ENCODE peak calls at places on chromosomes 3 and 15, in five cellular contexts. S is GM12878, J is HepG2, M is A549, F is K562. A is an unnamed sample.
A peak's percentile ranks its signal among the peaks of the same experiment; 100 is the strongest.

GRCh38 chr15:56095406-56095805 is 102.0 kb upstream of the NEDD4 start:
- DNase-seq in J (no peak), F (no peak), M (no peak), S (no peak), A (no peak)

GRCh38 chr3:72887378-72887722 is 496 bp upstream of the GXYLT2 start:
- DNase-seq in F (no peak), S (no peak), J (no peak), M (no peak), A (no peak)

GRCh38 chr15:63856711-63857458 is 23.1 kb upstream of the HERC1 start:
- DNase-seq in F (no peak), S (no peak), J (no peak), M (no peak), A (no peak)

GRCh38 chr15:40306908-40307307 is 827 bp downstream of the PLCB2 start:
- DNase-seq in S (no peak), J (no peak), M (no peak), F (no peak), A (no peak)

GRCh38 chr15:35603298-35603697 is 57.3 kb upstream of the DPH6 start:
- DNase-seq in F (no peak), S (peak; percentile 25), J (no peak), M (no peak), A (no peak)

GRCh38 chr3:81876826-81877225 is 115.4 kb upstream of the GBE1 start:
- DNase-seq in F (no peak), J (no peak), M (no peak), S (no peak), A (no peak)

GRCh38 chr15:62494144-62494543 is 329.1 kb upstream of the C2CD4B start:
- DNase-seq in S (no peak), M (no peak), F (no peak), J (no peak), A (no peak)

GRCh38 chr15:49589030-49589429 is 31.6 kb downstream of the FAM227B start:
- DNase-seq in J (no peak), M (no peak), F (no peak), S (no peak), A (no peak)

GRCh38 chr15:59814409-59814808 is 125.3 kb upstream of the BNIP2 start:
- DNase-seq in M (no peak), J (no peak), S (no peak), F (no peak), A (no peak)

GRCh38 chr3:46882377-46883015 is 5.0 kb downstream of the PTH1R start:
- DNase-seq in M (peak; percentile 16), J (no peak), S (no peak), F (peak; percentile 56), A (peak; percentile 66)

GRCh38 chr15:41022487-41023090 is 69.3 kb downstream of the CHAC1 start:
- DNase-seq in S (peak; percentile 21), M (peak; percentile 51), J (peak; percentile 28), F (peak; percentile 43), A (peak; percentile 71)

GRCh38 chr3:195565716-195566115 is 18.0 kb downstream of the APOD start:
- DNase-seq in F (no peak), J (no peak), M (no peak), S (no peak), A (no peak)

GRCh38 chr3:77539677-77540076 is 499.8 kb downstream of the ROBO2 start:
- DNase-seq in M (no peak), F (no peak), S (no peak), J (peak; percentile 16), A (no peak)

GRCh38 chr3:43086460-43087165 is 19.3 kb downstream of the POMGNT2 start:
- DNase-seq in S (no peak), F (no peak), J (no peak), M (no peak), A (no peak)

GRCh38 chr3:97687734-97688133 is 76.8 kb upstream of the ARL6 start:
- DNase-seq in S (no peak), M (no peak), J (no peak), F (no peak), A (peak; percentile 75)

GRCh38 chr3:144821583-144821982 is 850.0 kb downstream of the DIPK2A start:
- DNase-seq in S (no peak), M (no peak), F (no peak), J (no peak), A (no peak)

GRCh38 chr3:192409203-192409837 is 318.0 kb downstream of the FGF12 start:
- DNase-seq in F (no peak), M (peak; percentile 43), J (no peak), S (no peak), A (peak; percentile 72)

GRCh38 chr3:50953825-50954224 is 279.1 kb downstream of the DOCK3 start:
- DNase-seq in M (no peak), S (no peak), J (no peak), F (no peak), A (no peak)

DNA sequence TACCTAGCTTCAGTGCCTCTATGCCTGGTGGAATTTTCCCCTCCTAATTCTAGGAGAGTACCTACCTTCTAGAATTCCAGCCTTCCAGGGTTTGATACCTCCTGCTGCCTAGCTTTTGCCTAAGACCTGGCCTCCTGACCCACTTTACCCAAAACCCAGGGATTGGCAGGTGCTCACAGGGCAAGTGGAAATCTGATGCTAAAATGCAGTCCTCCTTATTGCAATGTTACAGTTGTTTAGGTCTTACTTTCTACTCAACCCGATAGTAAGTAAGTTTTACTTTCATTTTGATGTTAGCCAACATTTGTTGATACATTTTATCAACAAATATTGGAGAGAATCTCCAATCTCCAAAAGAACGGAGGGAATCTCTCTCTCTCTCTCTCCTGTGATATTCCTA is 275.9 kb downstream of the DOCK3 start:
- DNase-seq in S (no peak), J (no peak), F (no peak), M (no peak), A (no peak)
- H3K4me2 ChIP-seq in S (peak overlapping the region; percentile 68), J (no peak overlapping the region), F (no peak overlapping the region), M (peak overlapping the region; percentile 47), A (no peak overlapping the region)

GRCh38 chr3:188529228-188529627 is 375.3 kb downstream of the LPP start:
- DNase-seq in F (no peak), S (no peak), M (no peak), J (no peak), A (no peak)
- TF ChIP-seq JUNB in F (no peak), S (no peak), M (no peak), J (no peak), A (no peak)

DNA sequence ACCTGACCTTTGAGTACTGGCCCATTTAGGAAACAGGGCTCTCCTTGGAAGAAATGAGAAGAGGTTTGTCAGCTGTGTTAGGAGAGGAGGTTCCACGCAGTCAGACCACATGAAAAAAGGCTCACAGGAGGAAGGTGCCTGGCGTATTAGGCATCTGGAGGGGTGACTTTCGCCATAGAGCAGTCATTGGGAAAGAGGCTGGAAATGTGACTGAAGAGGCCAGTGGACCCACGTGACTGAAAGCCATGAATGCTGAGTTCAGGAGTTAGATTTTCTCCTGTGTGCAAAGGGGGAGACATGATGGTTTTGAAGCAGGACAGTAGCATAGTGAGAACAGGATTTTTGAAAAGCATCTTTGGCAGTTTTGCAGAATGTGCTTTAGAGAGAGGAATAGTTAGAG is 29.7 kb upstream of the RNF7 start:
- DNase-seq in J (no peak), S (no peak), F (no peak), M (no peak), A (no peak)
- H3K4me2 ChIP-seq in J (no peak overlapping the region), S (no peak overlapping the region), F (no peak overlapping the region), M (no peak overlapping the region), A (no peak overlapping the region)

DNA sequence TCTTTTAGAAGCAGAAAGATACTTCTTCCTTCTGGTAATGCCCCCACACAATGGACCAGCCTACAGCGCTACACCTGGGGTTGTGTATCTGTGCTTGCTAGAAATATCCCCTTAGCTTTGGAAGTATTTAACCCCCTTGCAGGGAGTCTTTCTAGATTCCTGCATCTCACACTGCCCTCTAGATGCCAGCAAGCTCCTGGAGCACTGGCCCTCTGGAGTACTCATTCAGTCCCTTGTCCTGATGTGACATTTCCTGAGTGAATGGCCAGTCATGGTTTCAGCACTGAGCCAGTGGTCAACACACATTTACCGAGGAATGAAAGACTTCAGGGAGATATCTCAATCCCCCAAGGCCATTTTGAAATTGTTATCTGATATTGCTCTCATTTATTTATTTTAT is 30.5 kb upstream of the RBP2 start:
- DNase-seq in S (no peak), M (no peak), F (no peak), J (peak; percentile 9), A (peak; percentile 38)
- TF ChIP-seq JUNB in S (no peak), M (no peak), F (no peak), J (no peak), A (no peak)

DNA sequence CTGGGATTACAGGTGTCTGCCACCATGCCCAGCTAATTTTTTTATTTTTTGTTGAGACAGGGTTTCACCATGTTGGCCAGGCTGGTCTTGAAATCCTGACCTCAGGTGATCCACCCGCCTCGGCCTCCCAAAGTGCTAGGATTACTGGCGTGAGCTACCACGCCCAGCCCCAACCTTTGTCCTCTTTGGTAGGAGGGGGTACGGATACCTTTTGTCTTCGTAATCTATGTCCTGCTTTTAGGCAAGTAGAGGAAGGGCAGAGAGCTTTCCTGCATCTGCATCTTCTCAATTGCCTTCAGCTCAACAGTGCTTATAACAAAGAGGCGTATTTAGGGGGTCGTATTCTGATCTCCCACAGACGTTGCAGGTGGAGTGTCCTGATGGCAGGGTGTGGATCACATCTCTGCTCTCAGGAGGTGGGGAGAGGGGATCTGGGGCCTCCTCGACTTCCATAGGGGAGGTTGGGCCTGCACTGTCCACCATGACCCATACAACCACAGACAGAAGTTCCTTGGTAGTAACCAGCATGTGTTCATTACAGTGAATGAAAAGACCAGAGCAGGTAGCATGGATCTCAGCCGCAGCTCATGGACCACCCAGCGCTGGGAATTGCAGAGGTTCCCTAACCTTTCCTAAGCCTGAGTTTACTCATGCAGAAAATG is 21.4 kb upstream of the KCTD6 start:
- DNase-seq in M (no peak), F (no peak), S (no peak), J (peak; percentile 34), A (no peak)
- H3K4me2 ChIP-seq in M (peak overlapping the region; percentile 72), F (no peak overlapping the region), S (no peak overlapping the region), J (peak overlapping the region; percentile 84), A (no peak overlapping the region)

DNA sequence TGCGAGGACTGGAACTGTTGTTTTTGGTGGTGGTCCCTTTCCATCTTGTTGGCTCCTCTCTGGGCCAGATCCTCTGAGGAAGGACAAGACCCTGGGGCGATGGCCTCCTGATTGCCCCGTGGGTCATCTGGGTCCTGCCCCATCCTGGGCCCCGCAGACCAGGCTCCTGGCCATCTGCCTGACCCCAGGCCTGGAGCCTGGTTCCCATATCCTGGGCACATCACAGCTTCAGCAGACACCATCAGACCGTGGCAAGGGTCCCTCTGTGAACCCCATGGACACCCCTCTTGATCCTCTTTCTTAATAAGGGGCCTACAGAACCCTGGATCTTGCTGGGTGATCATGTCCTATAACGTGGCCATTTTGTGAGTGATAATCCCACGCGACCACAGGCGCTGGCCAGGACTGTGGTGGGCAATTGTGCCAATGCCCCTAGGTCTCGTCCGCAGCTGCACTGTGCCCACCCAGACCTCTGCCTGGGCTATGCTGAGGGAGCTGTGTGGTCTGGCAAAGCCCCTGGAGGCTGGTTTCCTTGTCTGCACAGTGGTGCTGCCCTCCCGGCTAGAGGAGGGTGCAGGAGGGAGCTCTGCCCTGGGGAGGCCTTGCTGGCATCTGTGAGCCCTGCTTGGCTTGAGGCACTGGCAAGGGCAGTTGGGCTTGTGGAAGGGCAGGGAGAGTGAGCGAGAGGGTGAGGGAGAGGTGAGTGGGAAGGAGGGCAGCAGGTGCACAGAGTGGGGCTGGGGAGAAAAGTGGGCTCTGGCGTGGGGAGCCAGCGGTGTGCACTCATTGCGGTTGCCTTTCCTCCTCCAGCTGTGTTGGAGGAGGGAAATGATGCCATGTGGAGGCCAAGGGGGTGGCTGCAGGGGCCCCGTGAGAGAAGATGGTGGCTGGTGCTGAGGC is 53.1 kb upstream of the PRR23E start:
- DNase-seq in S (no peak), M (no peak), F (no peak), J (no peak), A (no peak)
- TF ChIP-seq JUNB in S (no peak), M (no peak), F (no peak), J (no peak), A (no peak)

A was measured in GM23338.